ENCODE peak calls at places on chromosomes 1 and 21, in four cellular contexts. One of them, this sample, is unnamed.

GRCh38 chr1:91596474-91596873 is 95.8 kb downstream of the CDC7 start:
- DNase-seq in GM12878: no peak
- DNase-seq in HepG2: no peak
- DNase-seq in K562: no peak
- DNase-seq in this sample: no peak

GRCh38 chr1:228351850-228352249 is 54.8 kb downstream of the TRIM11 start:
- DNase-seq in GM12878: no peak
- DNase-seq in HepG2: no peak
- DNase-seq in K562: no peak
- DNase-seq in this sample: no peak

GRCh38 chr1:68178821-68179490 is 53.4 kb downstream of the WLS start:
- DNase-seq in GM12878: peak
- DNase-seq in HepG2: no peak
- DNase-seq in K562: no peak
- DNase-seq in this sample: no peak

GRCh38 chr1:55037733-55038551 is 1.4 kb upstream of the PCSK9 start:
- DNase-seq in GM12878: no peak
- DNase-seq in HepG2: no peak
- DNase-seq in K562: no peak
- DNase-seq in this sample: no peak

GRCh38 chr1:225762002-225762441 is 15.6 kb upstream of the SRP9 start:
- DNase-seq in GM12878: no peak
- DNase-seq in HepG2: no peak
- DNase-seq in K562: no peak
- DNase-seq in this sample: no peak

GRCh38 chr1:202837746-202838145 is 27.0 kb downstream of the PCAT6 start:
- DNase-seq in GM12878: no peak
- DNase-seq in HepG2: no peak
- DNase-seq in K562: no peak
- DNase-seq in this sample: no peak

GRCh38 chr1:170594227-170594626 is 62.3 kb downstream of the GORAB start:
- DNase-seq in GM12878: no peak
- DNase-seq in HepG2: no peak
- DNase-seq in K562: no peak
- DNase-seq in this sample: no peak

GRCh38 chr1:227898502-227899140 is 49.1 kb downstream of the WNT9A start:
- DNase-seq in GM12878: no peak
- DNase-seq in HepG2: no peak
- DNase-seq in K562: no peak
- DNase-seq in this sample: no peak

GRCh38 chr1:19734472-19734999 is 65.2 kb downstream of the TMCO4 start:
- DNase-seq in GM12878: no peak
- DNase-seq in HepG2: no peak
- DNase-seq in K562: no peak
- DNase-seq in this sample: no peak

GRCh38 chr21:18294100-18294499 is 49.5 kb downstream of the CHODL start:
- DNase-seq in GM12878: no peak
- DNase-seq in HepG2: no peak
- DNase-seq in K562: no peak
- DNase-seq in this sample: no peak

GRCh38 chr1:4328402-4329071 is 325.9 kb upstream of the AJAP1 start:
- DNase-seq in GM12878: no peak
- DNase-seq in HepG2: no peak
- DNase-seq in K562: peak
- DNase-seq in this sample: no peak

GRCh38 chr1:22311461-22311860 is 140.2 kb upstream of the ZBTB40 start:
- DNase-seq in GM12878: no peak
- DNase-seq in HepG2: no peak
- DNase-seq in K562: no peak
- DNase-seq in this sample: no peak

GRCh38 chr1:3770047-3770765 is 2.3 kb upstream of the SMIM1 start:
- DNase-seq in GM12878: no peak
- DNase-seq in HepG2: no peak
- DNase-seq in K562: no peak
- DNase-seq in this sample: no peak

GRCh38 chr1:56526571-56527174 is 52.7 kb downstream of the PLPP3 start:
- DNase-seq in GM12878: peak
- DNase-seq in HepG2: no peak
- DNase-seq in K562: no peak
- DNase-seq in this sample: no peak

GRCh38 chr1:43573066-43573799 is 42.5 kb downstream of the PTPRF start:
- DNase-seq in GM12878: no peak
- DNase-seq in HepG2: no peak
- DNase-seq in K562: no peak
- DNase-seq in this sample: no peak

GRCh38 chr1:234216116-234216703 is 157.0 kb upstream of the COA6 start:
- DNase-seq in GM12878: peak
- DNase-seq in HepG2: no peak
- DNase-seq in K562: no peak
- DNase-seq in this sample: no peak

GRCh38 chr1:11545793-11546192 is 66.8 kb downstream of the DISP3 start:
- DNase-seq in GM12878: no peak
- DNase-seq in HepG2: no peak
- DNase-seq in K562: no peak
- DNase-seq in this sample: no peak

GRCh38 chr21:39441502-39442475 is 3.8 kb downstream of the LCA5L start:
- DNase-seq in GM12878: no peak
- DNase-seq in HepG2: peak
- DNase-seq in K562: peak
- DNase-seq in this sample: peak

GRCh38 chr1:31701137-31701736 is 2.6 kb downstream of the COL16A1 start:
- DNase-seq in GM12878: no peak
- DNase-seq in HepG2: peak
- DNase-seq in K562: peak
- DNase-seq in this sample: peak

GRCh38 chr1:11291049-11291448 is 18.1 kb downstream of the UBIAD1 start:
- DNase-seq in GM12878: no peak
- DNase-seq in HepG2: no peak
- DNase-seq in K562: no peak
- DNase-seq in this sample: no peak

GRCh38 chr1:72623299-72623708 is 341.0 kb upstream of the NEGR1 start:
- DNase-seq in GM12878: peak
- DNase-seq in HepG2: peak
- DNase-seq in K562: no peak
- DNase-seq in this sample: no peak

GRCh38 chr1:77039739-77040138 is 172.5 kb downstream of the ST6GALNAC5 start:
- DNase-seq in GM12878: no peak
- DNase-seq in HepG2: no peak
- DNase-seq in K562: no peak
- DNase-seq in this sample: peak

GRCh38 chr21:26546698-26547097 is 26.4 kb downstream of the CYYR1 start:
- DNase-seq in GM12878: no peak
- DNase-seq in HepG2: no peak
- DNase-seq in K562: no peak
- DNase-seq in this sample: no peak

GRCh38 chr1:230072296-230072695 is 5.3 kb downstream of the GALNT2 start:
- DNase-seq in GM12878: no peak
- DNase-seq in HepG2: no peak
- DNase-seq in K562: no peak
- DNase-seq in this sample: no peak

GRCh38 chr1:151888972-151889570 is 20.2 kb downstream of the THEM4 start:
- DNase-seq in GM12878: no peak
- DNase-seq in HepG2: no peak
- DNase-seq in K562: no peak
- DNase-seq in this sample: peak

GRCh38 chr1:150061632-150062101 is 5.9 kb upstream of the VPS45 start:
- DNase-seq in GM12878: no peak
- DNase-seq in HepG2: no peak
- DNase-seq in K562: no peak
- DNase-seq in this sample: peak

GRCh38 chr1:15959424-15959823 is 16.5 kb downstream of the ZBTB17 start:
- DNase-seq in GM12878: no peak
- DNase-seq in HepG2: no peak
- DNase-seq in K562: no peak
- DNase-seq in this sample: no peak

GRCh38 chr1:150696151-150696550 is 803 bp downstream of the GOLPH3L start:
- DNase-seq in GM12878: no peak
- DNase-seq in HepG2: no peak
- DNase-seq in K562: no peak
- DNase-seq in this sample: no peak

GRCh38 chr1:106717561-106717960 is 338.9 kb upstream of the PRMT6 start:
- DNase-seq in GM12878: no peak
- DNase-seq in HepG2: no peak
- DNase-seq in K562: no peak
- DNase-seq in this sample: no peak

DNA sequence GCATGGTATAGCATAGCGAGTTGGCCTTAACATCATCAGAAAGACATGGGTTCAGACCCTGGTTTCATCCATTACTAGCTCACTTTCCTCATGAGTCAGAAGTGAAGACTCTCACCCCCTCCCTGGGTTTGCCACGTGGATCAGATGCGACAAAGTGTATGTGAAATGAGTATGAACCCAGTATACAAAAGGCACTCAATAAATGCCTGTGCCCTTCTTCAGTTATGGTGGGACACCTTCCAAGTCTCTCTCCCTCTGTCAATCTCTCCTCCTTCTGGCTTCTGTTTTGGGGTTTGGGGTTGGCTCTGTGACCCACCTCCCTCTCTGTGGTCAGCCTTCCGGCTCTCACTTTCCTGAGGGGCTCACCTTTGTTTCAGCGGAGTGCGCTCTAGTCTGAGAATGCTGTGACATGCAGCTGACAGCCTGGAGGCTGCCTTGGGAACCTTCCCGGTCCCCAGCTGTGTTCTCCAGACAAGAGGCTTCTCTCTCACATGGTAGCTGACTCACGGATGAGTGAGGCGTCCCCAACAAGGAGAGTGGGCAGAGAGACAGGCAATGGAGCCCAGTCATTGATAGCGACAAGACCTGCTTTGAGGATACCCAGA is 155.0 kb upstream of the EDN2 start:
- DNase-seq in GM12878: no peak
- DNase-seq in HepG2: no peak
- DNase-seq in K562: no peak
- DNase-seq in this sample: no peak
- TF ChIP-seq CHD4 in GM12878: no peak
- TF ChIP-seq CHD4 in HepG2: no peak
- TF ChIP-seq CHD4 in K562: no peak
- TF ChIP-seq CHD4 in this sample: no peak

GRCh38 chr21:43355925-43356289 is 71.0 kb downstream of the SIK1 start:
- DNase-seq in GM12878: no peak
- DNase-seq in HepG2: peak
- DNase-seq in K562: no peak
- DNase-seq in this sample: no peak
- TF ChIP-seq CHD4 in GM12878: no peak
- TF ChIP-seq CHD4 in HepG2: no peak
- TF ChIP-seq CHD4 in K562: no peak
- TF ChIP-seq CHD4 in this sample: no peak

DNA sequence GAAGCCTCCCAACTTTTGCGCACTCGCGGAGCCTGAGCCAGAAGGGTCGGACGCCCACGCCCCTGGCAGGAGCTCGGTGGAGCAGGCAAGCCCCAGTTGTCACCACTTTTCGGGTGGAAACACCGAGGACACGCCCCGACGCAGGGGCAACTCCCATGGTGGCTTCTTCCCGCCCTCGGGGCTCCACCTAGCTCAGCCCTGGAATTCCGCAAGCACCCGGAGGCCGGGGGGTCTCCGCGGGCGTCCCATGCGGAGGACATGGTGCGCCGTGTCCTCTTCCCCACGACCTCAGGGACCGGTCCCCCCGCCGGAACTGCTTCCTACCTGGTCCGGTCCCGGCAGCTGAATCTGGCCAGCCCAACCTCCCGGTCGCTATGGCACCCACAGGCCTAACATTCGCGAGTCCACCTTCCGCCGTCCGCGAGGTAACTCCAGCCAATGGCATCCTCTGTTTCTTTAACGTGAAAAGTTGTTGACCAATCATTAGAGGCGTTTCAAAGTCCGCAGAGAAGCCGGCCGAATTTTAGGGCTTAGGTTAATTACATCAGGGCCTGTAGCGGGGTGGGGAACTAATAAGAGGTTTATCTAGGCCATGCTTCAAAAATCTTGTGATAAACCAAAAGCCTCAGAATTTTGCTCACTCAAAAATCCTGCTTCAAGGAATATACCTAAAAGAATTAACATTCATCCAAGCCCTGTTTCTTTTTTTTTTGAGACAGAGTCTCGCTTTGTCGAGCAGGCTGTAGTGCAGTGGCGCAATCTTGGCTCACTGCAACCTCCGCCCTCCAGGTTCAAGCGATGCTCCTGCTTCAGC is at the start of gene STPG1:
- DNase-seq in GM12878: peak
- DNase-seq in HepG2: peak
- DNase-seq in K562: peak
- DNase-seq in this sample: peak
- TF ChIP-seq CHD4 in GM12878: no peak
- TF ChIP-seq CHD4 in HepG2: no peak
- TF ChIP-seq CHD4 in K562: no peak
- TF ChIP-seq CHD4 in this sample: no peak

GRCh38 chr1:5884110-5884509 is 108.1 kb downstream of the NPHP4 start:
- DNase-seq in GM12878: no peak
- DNase-seq in HepG2: no peak
- DNase-seq in K562: no peak
- DNase-seq in this sample: no peak
- TF ChIP-seq CHD4 in GM12878: no peak
- TF ChIP-seq CHD4 in HepG2: no peak
- TF ChIP-seq CHD4 in K562: no peak
- TF ChIP-seq CHD4 in this sample: no peak

DNA sequence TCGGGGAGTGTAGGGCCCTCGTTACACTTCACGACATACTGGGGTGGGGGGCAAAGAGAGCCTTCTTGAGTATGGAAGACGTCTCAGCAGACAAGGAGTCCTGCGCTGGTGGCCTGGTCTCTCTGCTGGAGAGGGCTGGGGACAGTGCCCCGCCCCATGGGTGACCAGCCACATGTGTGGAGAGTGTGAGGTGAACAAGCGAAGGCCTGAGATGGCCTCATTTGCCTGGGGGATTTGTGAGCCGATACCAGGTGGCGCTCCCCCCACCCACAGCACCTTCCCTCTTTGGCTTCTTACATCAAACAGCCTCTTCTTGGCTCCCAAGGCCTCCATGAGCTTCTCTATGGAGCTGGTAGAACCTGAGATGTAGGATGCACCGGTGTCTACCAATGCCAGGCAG is 4.0 kb upstream of the ETNK2 start:
- DNase-seq in GM12878: no peak
- DNase-seq in HepG2: no peak
- DNase-seq in K562: no peak
- DNase-seq in this sample: no peak
- TF ChIP-seq CHD4 in GM12878: no peak
- TF ChIP-seq CHD4 in HepG2: no peak
- TF ChIP-seq CHD4 in K562: no peak
- TF ChIP-seq CHD4 in this sample: no peak

GRCh38 chr1:215566556-215567490 is at the start of gene KCTD3:
- DNase-seq in GM12878: no peak
- DNase-seq in HepG2: peak
- DNase-seq in K562: peak
- DNase-seq in this sample: peak

GRCh38 chr1:215568287-215568692 is 1.2 kb downstream of the KCTD3 start:
- DNase-seq in GM12878: no peak
- DNase-seq in HepG2: no peak
- DNase-seq in K562: peak
- DNase-seq in this sample: peak

GRCh38 chr1:215569987-215570824 is 3.1 kb downstream of the KCTD3 start:
- DNase-seq in GM12878: no peak
- DNase-seq in HepG2: no peak
- DNase-seq in K562: no peak
- DNase-seq in this sample: no peak

GRCh38 chr1:215567491-215568286 is 585 bp downstream of the KCTD3 start:
- DNase-seq in GM12878: no peak
- DNase-seq in HepG2: peak
- DNase-seq in K562: peak
- DNase-seq in this sample: peak
- TF ChIP-seq CHD4 in GM12878: no peak
- TF ChIP-seq CHD4 in HepG2: no peak
- TF ChIP-seq CHD4 in K562: no peak
- TF ChIP-seq CHD4 in this sample: no peak